ENCODE peak calls at places on chromosomes 16 and 17, in eight cellular contexts. S is breast epithelium; V is SW 1271; T is activated T-cell treated with anti-CD3 and anti-CD28 coated beads, Interleukin-2, amount 50 U/mL, for 1 hour; B is stimulated activated CD8-positive, alpha-beta memory T cell treated with anti-CD3 and anti-CD28 coated beads, Interleukin-12 subunit alpha, Interleukin-12 subunit beta, amount 100 ng/mL, for 4 hours; C is iPS-NIHi11; G is dorsolateral prefrontal cortex; W is GM23338. Z is an unnamed sample.

GRCh38 chr17:4163951-4164350 is 21.0 kb downstream of the CYB5D2 start:
- DNase-seq in S (no peak), V (no peak), T (no peak), B (no peak), C (no peak), G (no peak), W (no peak), Z (no peak)

GRCh38 chr16:85935957-85936760 is 37.2 kb downstream of the IRF8 start:
- DNase-seq in S (no peak), V (no peak), T (peak; percentile 72), B (peak; percentile 65), C (no peak), G (no peak), W (no peak), Z (no peak)

GRCh38 chr17:17151055-17151454 is 55.1 kb downstream of the PLD6 start:
- DNase-seq in S (no peak), V (peak; percentile 75), T (no peak), B (no peak), C (no peak), G (no peak), W (no peak), Z (no peak)

GRCh38 chr16:67551972-67552371 is 10.4 kb upstream of the CTCF start:
- DNase-seq in S (no peak), V (no peak), T (no peak), B (no peak), C (no peak), G (no peak), W (no peak), Z (no peak)

GRCh38 chr17:12136646-12137045 is 116.0 kb downstream of the MAP2K4 start:
- DNase-seq in S (no peak), V (no peak), T (no peak), B (no peak), C (no peak), G (no peak), W (no peak), Z (no peak)

GRCh38 chr17:79819534-79820276 is 19.5 kb downstream of the CBX4 start:
- DNase-seq in S (no peak), V (no peak), T (no peak), B (no peak), C (no peak), G (no peak), W (no peak), Z (no peak)

GRCh38 chr16:56950881-56951771 is 10.6 kb upstream of the CETP start:
- DNase-seq in S (no peak), V (no peak), T (peak; percentile 55), B (peak; percentile 28), C (peak; percentile 78), G (no peak), W (peak; percentile 82), Z (no peak)

GRCh38 chr16:6633441-6633840 is 699.2 kb upstream of the RBFOX1 start:
- DNase-seq in S (no peak), V (no peak), T (no peak), B (no peak), C (no peak), G (no peak), W (no peak), Z (no peak)

GRCh38 chr17:46046957-46047356 is 47.9 kb downstream of the STH start:
- DNase-seq in S (no peak), V (no peak), T (no peak), B (no peak), C (no peak), G (no peak), W (no peak), Z (no peak)

GRCh38 chr16:49939495-49939894 is 83.6 kb upstream of the ZNF423 start:
- DNase-seq in S (no peak), V (no peak), T (no peak), B (no peak), C (no peak), G (no peak), W (no peak), Z (no peak)

GRCh38 chr17:82807101-82807500 is 32.7 kb downstream of the ZNF750 start:
- DNase-seq in S (no peak), V (no peak), T (no peak), B (no peak), C (no peak), G (no peak), W (no peak), Z (no peak)

GRCh38 chr16:4443986-4444385 is 18.3 kb downstream of the DNAJA3 start:
- DNase-seq in S (no peak), V (no peak), T (no peak), B (no peak), C (no peak), G (no peak), W (no peak), Z (no peak)

GRCh38 chr16:57803413-57803990 is 1.2 kb upstream of the KIFC3 start:
- DNase-seq in S (no peak), V (no peak), T (no peak), B (no peak), C (no peak), G (no peak), W (peak; percentile 43), Z (peak; percentile 63)

GRCh38 chr17:1398900-1399299 is 1.1 kb downstream of the YWHAE start:
- DNase-seq in S (no peak), V (no peak), T (no peak), B (no peak), C (no peak), G (no peak), W (no peak), Z (no peak)

GRCh38 chr16:1997591-1998359 is 8.0 kb downstream of the SYNGR3 start:
- DNase-seq in S (no peak), V (no peak), T (no peak), B (no peak), C (no peak), G (no peak), W (no peak), Z (no peak)

GRCh38 chr16:31333686-31334649 is 21.0 kb upstream of the ITGAX start:
- DNase-seq in S (no peak), V (peak; percentile 20), T (no peak), B (no peak), C (peak; percentile 48), G (no peak), W (peak; percentile 71), Z (no peak)

GRCh38 chr17:31496097-31496496 is 104.6 kb downstream of the RAB11FIP4 start:
- DNase-seq in S (no peak), V (no peak), T (no peak), B (no peak), C (no peak), G (no peak), W (no peak), Z (no peak)

GRCh38 chr17:81976332-81977210 is 858 bp upstream of the ASPSCR1 start:
- DNase-seq in S (no peak), V (no peak), T (no peak), B (no peak), C (peak; percentile 18), G (peak; percentile 55), W (peak; percentile 77), Z (no peak)

GRCh38 chr17:74918906-74919305 is 4.1 kb downstream of the USH1G start:
- DNase-seq in S (no peak), V (no peak), T (no peak), B (no peak), C (no peak), G (no peak), W (no peak), Z (no peak)

GRCh38 chr17:27494192-27495091 is 38.2 kb downstream of the KSR1 start:
- DNase-seq in S (peak; percentile 64), V (no peak), T (no peak), B (no peak), C (peak; percentile 70), G (no peak), W (peak; percentile 64), Z (peak; percentile 88)

GRCh38 chr17:20925091-20925490 is 117.7 kb downstream of the USP22 start:
- DNase-seq in S (no peak), V (no peak), T (no peak), B (no peak), C (no peak), G (no peak), W (no peak), Z (no peak)

GRCh38 chr16:79169239-79169638 is 431.3 kb downstream of the MAF start:
- DNase-seq in S (no peak), V (no peak), T (no peak), B (no peak), C (peak; percentile 49), G (no peak), W (peak; percentile 90), Z (no peak)

GRCh38 chr17:72571813-72572396 is 451.1 kb downstream of the SOX9 start:
- DNase-seq in S (no peak), V (no peak), T (no peak), B (no peak), C (no peak), G (no peak), W (no peak), Z (no peak)

GRCh38 chr17:73227379-73227778 is 34.3 kb downstream of the CPSF4L start:
- DNase-seq in S (no peak), V (no peak), T (no peak), B (no peak), C (no peak), G (no peak), W (no peak), Z (no peak)

GRCh38 chr17:51371732-51372151 is 111.4 kb downstream of the UTP18 start:
- DNase-seq in S (no peak), V (no peak), T (no peak), B (no peak), C (peak; percentile 84), G (peak; percentile 79), W (peak; percentile 87), Z (peak; percentile 50)

GRCh38 chr16:893360-893759 is 77.4 kb downstream of the LMF1 start:
- DNase-seq in S (no peak), V (no peak), T (no peak), B (no peak), C (no peak), G (no peak), W (no peak), Z (no peak)

GRCh38 chr17:76707985-76708807 is 2.6 kb downstream of the MXRA7 start:
- DNase-seq in S (no peak), V (no peak), T (no peak), B (no peak), C (peak; percentile 79), G (no peak), W (peak; percentile 93), Z (no peak)

GRCh38 chr17:19354123-19354522 is 8.4 kb downstream of the B9D1 start:
- DNase-seq in S (no peak), V (peak; percentile 45), T (no peak), B (no peak), C (no peak), G (no peak), W (no peak), Z (no peak)